ENCODE peak calls at places on chromosomes 16 and 17, in four cellular contexts. Y, G, O and Z are unnamed samples.

GRCh38 chr16:85458952-85459351 is 154.2 kb upstream of the GSE1 start:
- DNase-seq in G (no peak), Y (no peak), O (no peak), Z (no peak)

GRCh38 chr17:4986403-4986802 is 1.1 kb downstream of the CAMTA2 start:
- DNase-seq in G (no peak), Y (no peak), O (no peak), Z (peak)

GRCh38 chr16:31485571-31485970 is 2.6 kb downstream of the SLC5A2 start:
- DNase-seq in O (no peak), G (no peak), Y (no peak), Z (no peak)

GRCh38 chr17:59538195-59538909 is 27.1 kb upstream of the DHX40 start:
- DNase-seq in Y (no peak), O (no peak), G (no peak), Z (no peak)

GRCh38 chr17:28033972-28034714 is 8.3 kb upstream of the NLK start:
- DNase-seq in O (no peak), Y (peak), G (peak), Z (no peak)

GRCh38 chr17:50835563-50836231 is at the start of gene WFIKKN2:
- DNase-seq in Y (no peak), O (no peak), G (no peak), Z (no peak)

GRCh38 chr17:60107526-60108257 is 29.0 kb upstream of the HEATR6 start:
- DNase-seq in O (no peak), G (peak), Y (peak), Z (no peak)

GRCh38 chr17:40321502-40322416 is 12.8 kb downstream of the RARA start:
- DNase-seq in Y (no peak), G (no peak), O (no peak), Z (no peak)

GRCh38 chr17:5846001-5846400 is 224.2 kb upstream of the WSCD1 start:
- DNase-seq in G (no peak), O (no peak), Y (no peak), Z (no peak)

GRCh38 chr17:80861892-80862291 is 129.7 kb upstream of the CHMP6 start:
- DNase-seq in G (peak), O (no peak), Y (peak), Z (no peak)

GRCh38 chr16:81693467-81694303 is 85.4 kb upstream of the PLCG2 start:
- DNase-seq in G (no peak), Y (peak), O (no peak), Z (no peak)

GRCh38 chr16:61421111-61421510 is 615.1 kb downstream of the CDH8 start:
- DNase-seq in O (no peak), G (no peak), Y (no peak), Z (no peak)

GRCh38 chr17:8885968-8886674 is 18.6 kb upstream of the PIK3R6 start:
- DNase-seq in O (no peak), G (no peak), Y (no peak), Z (no peak)

GRCh38 chr17:53093386-53093785 is 729.3 kb upstream of the KIF2B start:
- DNase-seq in Y (no peak), O (no peak), G (no peak), Z (no peak)

GRCh38 chr16:80733366-80733901 is 71.0 kb downstream of the CDYL2 start:
- DNase-seq in Y (peak), O (no peak), G (no peak), Z (no peak)

GRCh38 chr17:49730078-49730786 is 22.5 kb upstream of the SLC35B1 start:
- DNase-seq in G (peak), O (no peak), Y (peak), Z (no peak)

GRCh38 chr17:49687878-49688491 is 10.1 kb upstream of the SPOP start:
- DNase-seq in G (peak), O (no peak), Y (peak), Z (no peak)

GRCh38 chr16:53754938-53755910 is 51.3 kb downstream of the FTO start:
- DNase-seq in Y (peak), O (peak), G (peak), Z (peak)

GRCh38 chr17:46770818-46771600 is 47.5 kb downstream of the WNT3 start:
- DNase-seq in G (peak), O (peak), Y (peak), Z (peak)
- TF ChIP-seq CTCF in G (peak), O (peak), Y (no peak), Z (peak)

DNA sequence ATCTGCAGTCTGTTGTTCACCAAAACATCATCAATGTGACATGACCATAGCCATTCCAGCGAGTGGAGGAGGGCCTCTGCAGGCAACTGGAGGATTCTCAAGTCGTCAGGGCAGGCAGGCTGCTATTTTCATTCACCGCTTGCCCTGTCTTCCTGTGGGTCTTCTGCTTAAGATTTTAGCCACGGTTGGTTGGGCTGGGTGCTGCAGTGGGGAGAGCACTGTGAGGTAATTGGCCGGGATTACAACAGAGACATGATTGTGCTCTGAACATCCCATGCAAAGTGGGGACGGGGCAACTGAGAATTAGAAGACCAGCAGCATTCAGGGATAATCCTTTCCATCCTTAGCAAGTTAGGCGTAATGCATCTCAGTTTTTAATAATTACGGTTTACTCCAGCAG is 245.9 kb downstream of the CPPED1 start:
- DNase-seq in O (no peak), G (no peak), Y (no peak), Z (no peak)
- TF ChIP-seq CTCF in O (no peak), G (no peak), Y (no peak), Z (no peak)

DNA sequence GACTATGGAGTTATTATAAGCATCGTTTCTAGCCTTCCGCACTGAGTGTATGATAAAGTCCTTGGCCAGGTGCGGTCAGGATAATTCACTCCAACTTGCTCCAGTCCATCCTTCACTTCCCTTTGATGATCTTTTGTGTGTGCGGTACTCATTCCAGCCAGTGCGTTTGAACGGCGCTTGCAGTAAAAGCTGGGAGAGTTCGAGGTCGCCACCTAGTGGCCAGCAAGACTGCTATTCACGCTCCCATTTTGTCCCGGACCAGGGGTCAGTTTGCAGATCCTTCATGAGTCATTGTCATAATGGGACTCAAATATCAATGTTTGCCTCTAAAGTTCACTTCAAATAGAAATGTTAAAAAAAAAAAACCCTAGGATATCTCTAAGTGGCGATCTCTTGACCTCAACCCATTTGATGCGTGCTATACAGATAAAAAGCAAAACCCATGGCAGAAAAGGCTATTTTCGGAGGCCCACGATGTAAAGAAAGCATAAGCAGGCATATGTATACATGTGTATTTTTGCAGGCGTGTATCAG is 417.1 kb downstream of the TMEM114 start:
- DNase-seq in G (peak), Y (peak), O (peak), Z (peak)
- TF ChIP-seq CTCF in G (peak), Y (peak), O (peak), Z (peak)

GRCh38 chr16:57299009-57299718 is 14.7 kb upstream of the PLLP start:
- DNase-seq in Y (no peak), G (no peak), O (peak), Z (peak)
- TF ChIP-seq CTCF in Y (no peak), G (peak), O (no peak), Z (no peak)

GRCh38 chr17:16033729-16034349 is 34.2 kb downstream of the TTC19 start:
- DNase-seq in G (no peak), Y (no peak), O (no peak), Z (no peak)

GRCh38 chr17:16025202-16025601 is 25.6 kb downstream of the TTC19 start:
- DNase-seq in Y (no peak), G (no peak), O (no peak), Z (no peak)

GRCh38 chr17:16026895-16027294 is 27.3 kb downstream of the TTC19 start:
- DNase-seq in G (no peak), O (no peak), Y (no peak), Z (no peak)

GRCh38 chr17:16023881-16024280 is 24.3 kb downstream of the TTC19 start:
- DNase-seq in G (no peak), Y (no peak), O (no peak), Z (no peak)

DNA sequence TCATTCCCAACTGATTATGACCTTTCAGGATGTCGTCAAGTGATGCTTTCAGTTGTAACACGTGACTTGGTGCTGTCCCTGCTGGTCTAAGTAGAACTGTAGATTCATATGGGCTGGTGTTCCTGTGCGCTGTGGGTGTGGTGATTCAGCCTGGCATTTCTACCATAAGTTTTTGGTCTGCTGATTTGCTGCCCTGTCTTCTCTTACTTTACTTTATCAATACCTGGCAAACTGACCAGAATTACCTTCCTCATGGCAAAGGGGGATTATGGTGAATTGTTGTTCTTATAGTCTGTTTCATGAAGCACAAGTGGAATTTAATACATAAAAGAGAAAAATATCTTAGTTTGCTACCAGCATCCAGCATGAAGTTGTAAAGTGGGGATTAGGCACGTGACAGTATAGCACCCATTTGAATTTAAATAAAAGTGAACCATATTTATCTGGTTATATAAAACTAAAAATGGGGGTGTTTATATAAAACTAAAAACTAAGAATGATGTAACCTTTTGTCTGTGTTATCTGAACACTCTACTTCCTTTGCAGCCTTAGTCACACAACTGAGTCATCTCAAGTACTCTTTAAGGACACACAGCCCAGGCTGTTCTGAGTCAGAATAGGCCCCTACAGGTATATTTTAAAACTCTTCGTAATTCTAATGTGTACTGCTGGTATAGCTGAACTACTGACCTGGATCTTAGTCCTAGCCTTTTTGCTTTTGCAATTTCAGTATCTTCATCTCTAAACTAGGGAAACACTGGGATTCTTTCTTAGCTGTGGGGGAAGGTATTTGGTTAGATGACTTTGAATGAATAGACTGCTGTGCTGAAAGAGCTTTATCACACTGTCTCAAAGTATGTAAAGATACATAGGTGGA is 28.3 kb downstream of the TTC19 start:
- DNase-seq in Y (peak), O (peak), G (peak), Z (peak)
- TF ChIP-seq CTCF in Y (peak), O (no peak), G (peak), Z (no peak)

GRCh38 chr17:48519427-48519826 is 11.4 kb downstream of the HOXB1 start:
- DNase-seq in O (no peak), Y (no peak), G (no peak), Z (no peak)

GRCh38 chr17:48522031-48522593 is 8.7 kb downstream of the HOXB1 start:
- DNase-seq in O (peak), G (no peak), Y (no peak), Z (no peak)

GRCh38 chr17:48520631-48521045 is 10.2 kb downstream of the HOXB1 start:
- DNase-seq in Y (peak), O (no peak), G (no peak), Z (no peak)

GRCh38 chr17:48526986-48527741 is 3.6 kb downstream of the HOXB1 start:
- DNase-seq in O (no peak), G (no peak), Y (no peak), Z (no peak)

DNA sequence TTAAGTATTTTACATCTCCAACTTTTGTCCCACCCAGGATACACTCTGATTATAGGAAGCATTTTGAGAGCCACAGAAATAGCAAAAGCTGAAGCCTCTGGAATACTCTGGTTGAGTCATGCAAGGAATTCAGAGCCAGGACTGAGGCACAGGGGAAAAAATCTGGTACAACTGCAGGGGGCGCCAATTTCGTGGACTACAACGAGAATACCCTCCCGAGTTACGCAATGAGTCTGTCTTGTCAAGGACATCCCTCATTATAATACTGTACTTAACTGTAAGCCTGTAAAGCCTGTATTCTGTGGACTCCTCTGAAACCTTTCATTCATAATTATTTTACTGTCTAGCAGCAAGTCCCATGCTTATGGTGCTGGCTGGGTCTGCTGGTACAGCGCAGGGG is 7.8 kb downstream of the HOXB1 start:
- DNase-seq in G (no peak), O (no peak), Y (no peak), Z (no peak)
- TF ChIP-seq CTCF in G (peak), O (no peak), Y (peak), Z (peak)